ENCODE peak calls at places on chromosomes 2 and 18, in five cellular contexts. D is ovary, Q is mucosa of descending colon, E is body of pancreas, L is SK-N-SH. M is an unnamed sample. For H3K36me3 and H3K4me1, the result is how much of the 10 kb centered on the place peaks cover.

GRCh38 chr2:168457177-168457905 is 1.3 kb downstream of the CERS6 start:
- DNase-seq in L (no peak), D (no peak), E (no peak), Q (no peak), M (no peak)

GRCh38 chr2:240560084-240560479 is at the start of gene DUSP28:
- DNase-seq in Q (peak), D (peak), E (peak), L (peak), M (peak)

GRCh38 chr2:164456599-164456998 is 164.7 kb downstream of the GRB14 start:
- DNase-seq in Q (no peak), E (peak), D (no peak), L (peak), M (no peak)

GRCh38 chr18:62281684-62282083 is 43.4 kb upstream of the TNFRSF11A start:
- DNase-seq in E (no peak), L (no peak), Q (no peak), D (no peak), M (no peak)

GRCh38 chr2:136238552-136239346 is 120.8 kb upstream of the CXCR4 start:
- DNase-seq in Q (no peak), E (no peak), L (no peak), D (no peak), M (no peak)

GRCh38 chr2:100568989-100569388 is 6.2 kb downstream of the PDCL3 start:
- DNase-seq in L (no peak), D (no peak), E (no peak), Q (no peak), M (no peak)

GRCh38 chr18:35010983-35011382 is 30.2 kb upstream of the MAPRE2 start:
- DNase-seq in Q (no peak), E (no peak), D (peak), L (no peak), M (no peak)

GRCh38 chr2:220188031-220188430 is 560.6 kb downstream of the SLC4A3 start:
- DNase-seq in L (no peak), Q (no peak), E (no peak), D (no peak), M (no peak)

GRCh38 chr18:63320690-63321265 is 1.2 kb upstream of the BCL2 start:
- DNase-seq in E (peak), Q (peak), D (peak), L (peak), M (peak)

GRCh38 chr2:25281581-25281980 is 60.1 kb downstream of the DNMT3A start:
- DNase-seq in L (no peak), E (peak), Q (no peak), D (peak), M (no peak)

GRCh38 chr2:179020156-179020750 is 29.7 kb downstream of the CCDC141 start:
- DNase-seq in L (peak), D (no peak), E (peak), Q (no peak), M (no peak)

GRCh38 chr18:45785015-45785597 is 40.4 kb upstream of the SIGLEC15 start:
- DNase-seq in L (no peak), D (no peak), E (no peak), Q (no peak), M (no peak)

GRCh38 chr18:9760641-9761040 is 52.5 kb downstream of the RAB31 start:
- DNase-seq in D (no peak), E (no peak), Q (no peak), L (no peak), M (no peak)

GRCh38 chr2:167438206-167438605 is 549.9 kb downstream of the XIRP2 start:
- DNase-seq in E (no peak), Q (no peak), D (no peak), L (no peak), M (no peak)

GRCh38 chr2:197134206-197134605 is 176.4 kb downstream of the ANKRD44 start:
- DNase-seq in D (no peak), L (no peak), E (no peak), Q (no peak), M (no peak)

GRCh38 chr18:66495844-66496243 is 108.0 kb downstream of the CDH19 start:
- DNase-seq in L (peak), E (peak), D (no peak), Q (no peak), M (no peak)

GRCh38 chr2:33378551-33379220 is 97.8 kb upstream of the RASGRP3 start:
- DNase-seq in L (no peak), Q (no peak), E (no peak), D (no peak), M (no peak)

GRCh38 chr2:66481100-66481549 is 46.2 kb downstream of the MEIS1 start:
- DNase-seq in L (no peak), D (no peak), E (no peak), Q (no peak), M (no peak)

GRCh38 chr2:143850084-143850483 is 669.8 kb downstream of the ZEB2 start:
- DNase-seq in L (no peak), E (no peak), Q (no peak), D (no peak), M (no peak)

GRCh38 chr2:232239956-232240681 is 138.4 kb upstream of the ALPP start:
- DNase-seq in E (no peak), D (no peak), Q (no peak), L (no peak), M (no peak)

GRCh38 chr2:60508307-60508706 is 45.1 kb downstream of the BCL11A start:
- DNase-seq in D (no peak), E (peak), L (no peak), Q (no peak), M (no peak)
- H3K36me3 ChIP-seq in D (under half), E (under half), L (under half), Q (under half), M (under half)

GRCh38 chr2:9250091-9250490 is 43.5 kb downstream of the ASAP2 start:
- DNase-seq in E (no peak), D (no peak), L (no peak), Q (no peak), M (no peak)

GRCh38 chr2:9251154-9252001 is 44.8 kb downstream of the ASAP2 start:
- DNase-seq in Q (no peak), E (no peak), L (no peak), D (no peak), M (peak)

GRCh38 chr2:9249036-9249800 is 42.6 kb downstream of the ASAP2 start:
- DNase-seq in E (no peak), D (no peak), Q (no peak), L (no peak), M (no peak)

GRCh38 chr2:9250498-9251153 is 44.0 kb downstream of the ASAP2 start:
- DNase-seq in E (no peak), L (no peak), Q (no peak), D (no peak), M (no peak)

DNA sequence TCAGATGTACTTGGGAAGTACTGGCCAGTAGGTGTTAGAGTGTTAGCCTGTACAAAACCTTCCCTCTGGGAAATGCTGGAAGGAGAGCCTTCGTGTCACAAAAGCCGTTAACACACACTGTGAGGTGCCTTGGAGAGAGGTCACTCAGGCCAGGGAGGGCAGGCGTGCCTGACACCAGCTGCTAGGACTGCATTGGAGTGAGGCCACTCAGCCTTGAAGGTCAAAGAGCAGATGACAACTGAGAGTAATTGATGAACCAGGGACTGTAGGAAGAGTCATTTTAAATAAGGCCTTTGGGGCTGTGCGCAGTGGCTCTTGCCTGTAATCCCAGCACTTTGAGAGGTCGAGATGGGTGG is 45.4 kb downstream of the ASAP2 start:
- DNase-seq in E (no peak), Q (no peak), L (no peak), D (no peak), M (no peak)
- H3K4me1 ChIP-seq in E (under half), Q (under half), L (half or more), D (under half), M (under half)

GRCh38 chr2:215918901-215919585 is 94.3 kb downstream of the MREG start:
- DNase-seq in E (no peak), L (no peak), Q (no peak), D (no peak), M (no peak)
- TF ChIP-seq CTCF in E (no peak), L (no peak), Q (no peak), D (no peak), M (no peak)

DNA sequence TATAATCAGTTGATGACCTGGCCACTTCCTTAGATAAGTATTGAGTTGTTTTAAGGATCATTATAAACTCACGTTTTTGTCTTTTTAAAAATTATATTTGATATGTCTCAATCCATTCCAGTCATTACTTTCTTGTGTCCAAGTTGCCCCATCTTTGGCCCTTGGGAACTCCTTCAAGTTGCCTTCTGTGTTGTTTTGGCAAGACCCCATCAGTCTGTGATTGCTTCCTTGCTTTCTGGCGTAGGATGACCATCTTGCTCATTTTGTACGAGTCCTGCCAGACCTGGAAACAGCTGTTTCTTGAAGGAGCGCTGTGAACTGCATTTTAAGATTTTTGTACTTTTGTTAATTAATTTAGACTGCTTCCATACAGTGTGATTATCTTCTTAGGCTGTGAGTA is 68.9 kb upstream of the ITM2C start:
- DNase-seq in Q (no peak), D (peak), E (peak), L (no peak), M (peak)
- H3K36me3 ChIP-seq in Q (under half), D (under half), E (under half), L (under half), M (under half)

GRCh38 chr2:96539215-96539920 is 2.8 kb downstream of the ARID5A start:
- DNase-seq in L (no peak), D (no peak), E (no peak), Q (peak), M (no peak)

GRCh38 chr2:96541753-96542152 is 5.2 kb downstream of the ARID5A start:
- DNase-seq in E (no peak), Q (peak), D (no peak), L (peak), M (no peak)

GRCh38 chr2:96542357-96542977 is 5.9 kb downstream of the ARID5A start:
- DNase-seq in E (no peak), Q (peak), D (no peak), L (no peak), M (no peak)

GRCh38 chr2:96540136-96540535 is 3.6 kb downstream of the ARID5A start:
- DNase-seq in L (peak), E (no peak), Q (peak), D (no peak), M (peak)

GRCh38 chr2:96541326-96541725 is 4.8 kb downstream of the ARID5A start:
- DNase-seq in D (no peak), L (peak), Q (no peak), E (no peak), M (no peak)
- H3K4me1 ChIP-seq in D (under half), L (under half), Q (under half), E (under half), M (half or more)